ENCODE peak calls at places on chromosome 15, in seven cellular contexts. One of them, this sample, is unnamed.
A peak's percentile ranks its signal among the peaks of the same experiment; 100 is the strongest.

GRCh38 chr15:96237002-96237401 is 93.5 kb upstream of the NR2F2 start:
- DNase-seq in NCI-H748 treated with DMSO at 0.1 percent for 48 hours: no peak
- DNase-seq in M059J: no peak
- DNase-seq in pons: no peak
- DNase-seq in AG09319: no peak
- DNase-seq in T-helper 2 cell: no peak
- DNase-seq in 8988T: no peak
- DNase-seq in this sample: no peak

GRCh38 chr15:31013863-31014607 is 22.6 kb upstream of the MTMR10 start:
- DNase-seq in NCI-H748 treated with DMSO at 0.1 percent for 48 hours: no peak
- DNase-seq in M059J: no peak
- DNase-seq in pons: no peak
- DNase-seq in AG09319: no peak
- DNase-seq in T-helper 2 cell: no peak
- DNase-seq in 8988T: no peak
- DNase-seq in this sample: no peak

GRCh38 chr15:84685304-84685703 is 27.3 kb upstream of the NMB start:
- DNase-seq in NCI-H748 treated with DMSO at 0.1 percent for 48 hours: no peak
- DNase-seq in M059J: peak; percentile 88
- DNase-seq in pons: no peak
- DNase-seq in AG09319: peak; percentile 81
- DNase-seq in T-helper 2 cell: no peak
- DNase-seq in 8988T: no peak
- DNase-seq in this sample: peak; percentile 66

GRCh38 chr15:69468241-69469121 is 15.9 kb downstream of the RPLP1 start:
- DNase-seq in NCI-H748 treated with DMSO at 0.1 percent for 48 hours: peak; percentile 86
- DNase-seq in M059J: peak; percentile 89
- DNase-seq in pons: no peak
- DNase-seq in AG09319: no peak
- DNase-seq in T-helper 2 cell: peak; percentile 71
- DNase-seq in 8988T: no peak
- DNase-seq in this sample: no peak

GRCh38 chr15:39165026-39165706 is 415.7 kb upstream of the THBS1 start:
- DNase-seq in NCI-H748 treated with DMSO at 0.1 percent for 48 hours: no peak
- DNase-seq in M059J: no peak
- DNase-seq in pons: no peak
- DNase-seq in AG09319: no peak
- DNase-seq in T-helper 2 cell: no peak
- DNase-seq in 8988T: no peak
- DNase-seq in this sample: no peak

GRCh38 chr15:62783303-62783957 is 259.1 kb upstream of the TPM1 start:
- DNase-seq in NCI-H748 treated with DMSO at 0.1 percent for 48 hours: no peak
- DNase-seq in M059J: peak; percentile 91
- DNase-seq in pons: no peak
- DNase-seq in AG09319: peak; percentile 61
- DNase-seq in T-helper 2 cell: no peak
- DNase-seq in 8988T: no peak
- DNase-seq in this sample: peak; percentile 59

GRCh38 chr15:34039506-34040123 is 611 bp upstream of the AVEN start:
- DNase-seq in NCI-H748 treated with DMSO at 0.1 percent for 48 hours: peak; percentile 0
- DNase-seq in M059J: no peak
- DNase-seq in pons: peak; percentile 32
- DNase-seq in AG09319: no peak
- DNase-seq in T-helper 2 cell: peak; percentile 24
- DNase-seq in 8988T: no peak
- DNase-seq in this sample: no peak

GRCh38 chr15:90047956-90048575 is 46.9 kb downstream of the ZNF710 start:
- DNase-seq in NCI-H748 treated with DMSO at 0.1 percent for 48 hours: no peak
- DNase-seq in M059J: no peak
- DNase-seq in pons: no peak
- DNase-seq in AG09319: no peak
- DNase-seq in T-helper 2 cell: no peak
- DNase-seq in 8988T: no peak
- DNase-seq in this sample: no peak

GRCh38 chr15:91348812-91349500 is 248.9 kb downstream of the SV2B start:
- DNase-seq in NCI-H748 treated with DMSO at 0.1 percent for 48 hours: no peak
- DNase-seq in M059J: peak; percentile 29
- DNase-seq in pons: no peak
- DNase-seq in AG09319: no peak
- DNase-seq in T-helper 2 cell: no peak
- DNase-seq in 8988T: no peak
- DNase-seq in this sample: no peak

GRCh38 chr15:85865070-85865684 is 70.5 kb upstream of the KLHL25 start:
- DNase-seq in NCI-H748 treated with DMSO at 0.1 percent for 48 hours: no peak
- DNase-seq in M059J: peak; percentile 34
- DNase-seq in pons: peak; percentile 41
- DNase-seq in AG09319: no peak
- DNase-seq in T-helper 2 cell: no peak
- DNase-seq in 8988T: peak; percentile 48
- DNase-seq in this sample: peak; percentile 14

GRCh38 chr15:65189102-65189740 is 4.1 kb upstream of the CLPX start:
- DNase-seq in NCI-H748 treated with DMSO at 0.1 percent for 48 hours: no peak
- DNase-seq in M059J: peak; percentile 52
- DNase-seq in pons: peak; percentile 73
- DNase-seq in AG09319: no peak
- DNase-seq in T-helper 2 cell: no peak
- DNase-seq in 8988T: peak; percentile 37
- DNase-seq in this sample: no peak

GRCh38 chr15:79896634-79897379 is at the start of gene MTHFS:
- DNase-seq in NCI-H748 treated with DMSO at 0.1 percent for 48 hours: peak; percentile 53
- DNase-seq in M059J: peak; percentile 81
- DNase-seq in pons: peak; percentile 80
- DNase-seq in AG09319: peak; percentile 44
- DNase-seq in T-helper 2 cell: peak; percentile 53
- DNase-seq in 8988T: peak; percentile 41
- DNase-seq in this sample: peak; percentile 21

GRCh38 chr15:77580991-77581682 is 51.6 kb downstream of the LINGO1 start:
- DNase-seq in NCI-H748 treated with DMSO at 0.1 percent for 48 hours: no peak
- DNase-seq in M059J: no peak
- DNase-seq in pons: peak; percentile 82
- DNase-seq in AG09319: no peak
- DNase-seq in T-helper 2 cell: no peak
- DNase-seq in 8988T: no peak
- DNase-seq in this sample: no peak

GRCh38 chr15:39195988-39196486 is 384.8 kb upstream of the THBS1 start:
- DNase-seq in NCI-H748 treated with DMSO at 0.1 percent for 48 hours: no peak
- DNase-seq in M059J: peak; percentile 100
- DNase-seq in pons: no peak
- DNase-seq in AG09319: no peak
- DNase-seq in T-helper 2 cell: no peak
- DNase-seq in 8988T: peak; percentile 20
- DNase-seq in this sample: peak; percentile 45

GRCh38 chr15:65290228-65290627 is 3.5 kb upstream of the PARP16 start:
- DNase-seq in NCI-H748 treated with DMSO at 0.1 percent for 48 hours: no peak
- DNase-seq in M059J: no peak
- DNase-seq in pons: no peak
- DNase-seq in AG09319: no peak
- DNase-seq in T-helper 2 cell: no peak
- DNase-seq in 8988T: no peak
- DNase-seq in this sample: no peak

GRCh38 chr15:59170295-59170881 is 36.3 kb upstream of the LDHAL6B start:
- DNase-seq in NCI-H748 treated with DMSO at 0.1 percent for 48 hours: no peak
- DNase-seq in M059J: peak; percentile 97
- DNase-seq in pons: peak; percentile 53
- DNase-seq in AG09319: peak; percentile 73
- DNase-seq in T-helper 2 cell: no peak
- DNase-seq in 8988T: no peak
- DNase-seq in this sample: peak; percentile 98

GRCh38 chr15:23860846-23861245 is 173.7 kb upstream of the NDN start:
- DNase-seq in NCI-H748 treated with DMSO at 0.1 percent for 48 hours: no peak
- DNase-seq in M059J: no peak
- DNase-seq in pons: no peak
- DNase-seq in AG09319: no peak
- DNase-seq in T-helper 2 cell: no peak
- DNase-seq in 8988T: no peak
- DNase-seq in this sample: no peak

GRCh38 chr15:52790941-52791751 is 1.0 kb upstream of the ONECUT1 start:
- DNase-seq in NCI-H748 treated with DMSO at 0.1 percent for 48 hours: no peak
- DNase-seq in M059J: peak; percentile 67
- DNase-seq in pons: no peak
- DNase-seq in AG09319: no peak
- DNase-seq in T-helper 2 cell: no peak
- DNase-seq in 8988T: no peak
- DNase-seq in this sample: no peak

GRCh38 chr15:67176195-67176971 is 78.1 kb downstream of the AAGAB start:
- DNase-seq in NCI-H748 treated with DMSO at 0.1 percent for 48 hours: no peak
- DNase-seq in M059J: no peak
- DNase-seq in pons: peak; percentile 14
- DNase-seq in AG09319: no peak
- DNase-seq in T-helper 2 cell: no peak
- DNase-seq in 8988T: no peak
- DNase-seq in this sample: no peak

GRCh38 chr15:26614734-26615133 is 158.1 kb downstream of the GABRB3 start:
- DNase-seq in NCI-H748 treated with DMSO at 0.1 percent for 48 hours: no peak
- DNase-seq in M059J: no peak
- DNase-seq in pons: no peak
- DNase-seq in AG09319: no peak
- DNase-seq in T-helper 2 cell: no peak
- DNase-seq in 8988T: no peak
- DNase-seq in this sample: no peak

GRCh38 chr15:58441376-58442070 is 9.7 kb downstream of the LIPC start:
- DNase-seq in NCI-H748 treated with DMSO at 0.1 percent for 48 hours: no peak
- DNase-seq in M059J: peak; percentile 66
- DNase-seq in pons: no peak
- DNase-seq in AG09319: peak; percentile 81
- DNase-seq in T-helper 2 cell: no peak
- DNase-seq in 8988T: no peak
- DNase-seq in this sample: peak; percentile 92

GRCh38 chr15:48627260-48627969 is 18.1 kb downstream of the FBN1 start:
- DNase-seq in NCI-H748 treated with DMSO at 0.1 percent for 48 hours: no peak
- DNase-seq in M059J: peak; percentile 70
- DNase-seq in pons: no peak
- DNase-seq in AG09319: no peak
- DNase-seq in T-helper 2 cell: no peak
- DNase-seq in 8988T: no peak
- DNase-seq in this sample: no peak

GRCh38 chr15:65991721-65992472 is 122.6 kb downstream of the RAB11A start:
- DNase-seq in NCI-H748 treated with DMSO at 0.1 percent for 48 hours: no peak
- DNase-seq in M059J: no peak
- DNase-seq in pons: no peak
- DNase-seq in AG09319: no peak
- DNase-seq in T-helper 2 cell: no peak
- DNase-seq in 8988T: no peak
- DNase-seq in this sample: no peak

GRCh38 chr15:55389276-55389631 is 18.9 kb downstream of the CCPG1 start:
- DNase-seq in NCI-H748 treated with DMSO at 0.1 percent for 48 hours: no peak
- DNase-seq in M059J: peak; percentile 58
- DNase-seq in pons: no peak
- DNase-seq in AG09319: no peak
- DNase-seq in T-helper 2 cell: no peak
- DNase-seq in 8988T: no peak
- DNase-seq in this sample: no peak

GRCh38 chr15:79812536-79812935 is 84.3 kb downstream of the MTHFS start:
- DNase-seq in NCI-H748 treated with DMSO at 0.1 percent for 48 hours: no peak
- DNase-seq in M059J: peak; percentile 22
- DNase-seq in pons: no peak
- DNase-seq in AG09319: no peak
- DNase-seq in T-helper 2 cell: no peak
- DNase-seq in 8988T: no peak
- DNase-seq in this sample: no peak

GRCh38 chr15:80507638-80508316 is 103.6 kb downstream of the ARNT2 start:
- DNase-seq in NCI-H748 treated with DMSO at 0.1 percent for 48 hours: no peak
- DNase-seq in M059J: peak; percentile 51
- DNase-seq in pons: no peak
- DNase-seq in AG09319: peak; percentile 95
- DNase-seq in T-helper 2 cell: no peak
- DNase-seq in 8988T: no peak
- DNase-seq in this sample: peak; percentile 90

GRCh38 chr15:59315914-59316428 is 56.7 kb downstream of the MYO1E start:
- DNase-seq in NCI-H748 treated with DMSO at 0.1 percent for 48 hours: no peak
- DNase-seq in M059J: peak; percentile 96
- DNase-seq in pons: no peak
- DNase-seq in AG09319: no peak
- DNase-seq in T-helper 2 cell: no peak
- DNase-seq in 8988T: no peak
- DNase-seq in this sample: no peak

GRCh38 chr15:74171965-74172541 is 1.5 kb upstream of the ISLR start:
- DNase-seq in NCI-H748 treated with DMSO at 0.1 percent for 48 hours: no peak
- DNase-seq in M059J: no peak
- DNase-seq in pons: no peak
- DNase-seq in AG09319: no peak
- DNase-seq in T-helper 2 cell: no peak
- DNase-seq in 8988T: no peak
- DNase-seq in this sample: no peak

GRCh38 chr15:82810863-82811421 is 1.5 kb downstream of the WHAMM start:
- DNase-seq in NCI-H748 treated with DMSO at 0.1 percent for 48 hours: no peak
- DNase-seq in M059J: peak; percentile 15
- DNase-seq in pons: no peak
- DNase-seq in AG09319: no peak
- DNase-seq in T-helper 2 cell: peak; percentile 18
- DNase-seq in 8988T: no peak
- DNase-seq in this sample: no peak

GRCh38 chr15:90535254-90535653 is 5.5 kb downstream of the CRTC3 start:
- DNase-seq in NCI-H748 treated with DMSO at 0.1 percent for 48 hours: no peak
- DNase-seq in M059J: no peak
- DNase-seq in pons: no peak
- DNase-seq in AG09319: no peak
- DNase-seq in T-helper 2 cell: no peak
- DNase-seq in 8988T: no peak
- DNase-seq in this sample: no peak

GRCh38 chr15:26179906-26180305 is 316.8 kb upstream of the ATP10A start:
- DNase-seq in NCI-H748 treated with DMSO at 0.1 percent for 48 hours: no peak
- DNase-seq in M059J: no peak
- DNase-seq in pons: peak; percentile 11
- DNase-seq in AG09319: no peak
- DNase-seq in T-helper 2 cell: no peak
- DNase-seq in 8988T: no peak
- DNase-seq in this sample: no peak

GRCh38 chr15:25930931-25931330 is 67.8 kb upstream of the ATP10A start:
- DNase-seq in NCI-H748 treated with DMSO at 0.1 percent for 48 hours: no peak
- DNase-seq in M059J: no peak
- DNase-seq in pons: no peak
- DNase-seq in AG09319: no peak
- DNase-seq in T-helper 2 cell: no peak
- DNase-seq in 8988T: no peak
- DNase-seq in this sample: no peak

GRCh38 chr15:73914145-73914544 is 12.1 kb upstream of the LOXL1 start:
- DNase-seq in NCI-H748 treated with DMSO at 0.1 percent for 48 hours: no peak
- DNase-seq in M059J: no peak
- DNase-seq in pons: no peak
- DNase-seq in AG09319: no peak
- DNase-seq in T-helper 2 cell: no peak
- DNase-seq in 8988T: no peak
- DNase-seq in this sample: no peak

GRCh38 chr15:46701347-46701746 is 1016.0 kb upstream of the SEMA6D start:
- DNase-seq in NCI-H748 treated with DMSO at 0.1 percent for 48 hours: no peak
- DNase-seq in M059J: no peak
- DNase-seq in pons: no peak
- DNase-seq in AG09319: no peak
- DNase-seq in T-helper 2 cell: no peak
- DNase-seq in 8988T: no peak
- DNase-seq in this sample: no peak

GRCh38 chr15:98292442-98293240 is 332.1 kb downstream of the ARRDC4 start:
- DNase-seq in NCI-H748 treated with DMSO at 0.1 percent for 48 hours: peak; percentile 24
- DNase-seq in M059J: peak; percentile 21
- DNase-seq in pons: no peak
- DNase-seq in AG09319: no peak
- DNase-seq in T-helper 2 cell: no peak
- DNase-seq in 8988T: peak; percentile 70
- DNase-seq in this sample: peak; percentile 4

This sample was measured in HFF-Myc.